ENCODE peak calls at places on chromosomes 2 and 18, in eight cellular contexts. T, J, E, H, D, W, S and Z are unnamed samples.
A peak's percentile ranks its signal among the peaks of the same experiment; 100 is the strongest.

GRCh38 chr2:56195563-56195962 is 11.8 kb downstream of the CCDC85A start:
- DNase-seq in T (no peak), J (no peak), E (no peak), H (no peak), D (no peak), W (no peak), S (no peak), Z (no peak)

GRCh38 chr2:33509908-33510588 is 33.6 kb downstream of the RASGRP3 start:
- DNase-seq in T (no peak), J (no peak), E (no peak), H (no peak), D (no peak), W (no peak), S (no peak), Z (no peak)

GRCh38 chr2:223908304-223909047 is 36.7 kb downstream of the WDFY1 start:
- DNase-seq in T (no peak), J (no peak), E (no peak), H (no peak), D (no peak), W (no peak), S (no peak), Z (no peak)

GRCh38 chr2:60882971-60883753 is 1.8 kb downstream of the REL start:
- DNase-seq in T (no peak), J (peak; percentile 3), E (peak; percentile 19), H (no peak), D (peak; percentile 14), W (no peak), S (no peak), Z (no peak)

GRCh38 chr2:195498839-195499490 is 158.1 kb upstream of the SLC39A10 start:
- DNase-seq in T (no peak), J (no peak), E (no peak), H (no peak), D (no peak), W (no peak), S (no peak), Z (no peak)

GRCh38 chr18:22170421-22171262 is 1.3 kb downstream of the GATA6 start:
- DNase-seq in T (no peak), J (peak; percentile 5), E (no peak), H (no peak), D (no peak), W (no peak), S (peak; percentile 60), Z (no peak)

GRCh38 chr2:101679037-101679726 is 18.3 kb upstream of the MAP4K4 start:
- DNase-seq in T (peak; percentile 44), J (peak; percentile 43), E (no peak), H (no peak), D (no peak), W (no peak), S (no peak), Z (no peak)

GRCh38 chr18:2572892-2573291 is 1.5 kb downstream of the NDC80 start:
- DNase-seq in T (no peak), J (no peak), E (no peak), H (no peak), D (no peak), W (no peak), S (no peak), Z (no peak)

GRCh38 chr2:220586980-220587549 is 959.6 kb downstream of the SLC4A3 start:
- DNase-seq in T (no peak), J (no peak), E (no peak), H (no peak), D (no peak), W (no peak), S (no peak), Z (no peak)

GRCh38 chr2:86632672-86633071 is 9.0 kb upstream of the RNF103 start:
- DNase-seq in T (no peak), J (no peak), E (no peak), H (no peak), D (no peak), W (no peak), S (no peak), Z (no peak)

GRCh38 chr2:121479882-121480522 is 50.7 kb upstream of the RNU4ATAC start:
- DNase-seq in T (no peak), J (no peak), E (no peak), H (no peak), D (no peak), W (no peak), S (no peak), Z (no peak)

GRCh38 chr2:71937401-71937800 is 210.3 kb downstream of the CYP26B1 start:
- DNase-seq in T (no peak), J (no peak), E (no peak), H (no peak), D (no peak), W (no peak), S (no peak), Z (no peak)

GRCh38 chr2:105329197-105329554 is 359 bp downstream of the TGFBRAP1 start:
- DNase-seq in T (no peak), J (no peak), E (no peak), H (no peak), D (no peak), W (no peak), S (no peak), Z (no peak)

GRCh38 chr2:226837787-226838603 is 2.1 kb downstream of the RHBDD1 start:
- DNase-seq in T (no peak), J (no peak), E (no peak), H (no peak), D (no peak), W (no peak), S (no peak), Z (no peak)

GRCh38 chr2:119678021-119678656 is 862 bp upstream of the TMEM177 start:
- DNase-seq in T (no peak), J (no peak), E (no peak), H (no peak), D (peak; percentile 25), W (no peak), S (no peak), Z (no peak)

GRCh38 chr2:218870984-218871344 is 9.7 kb upstream of the WNT10A start:
- DNase-seq in T (no peak), J (no peak), E (no peak), H (no peak), D (no peak), W (no peak), S (no peak), Z (no peak)

GRCh38 chr2:191539068-191539467 is 138.9 kb upstream of the NABP1 start:
- DNase-seq in T (no peak), J (no peak), E (no peak), H (no peak), D (peak; percentile 12), W (no peak), S (peak; percentile 68), Z (no peak)

GRCh38 chr18:62942578-62942977 is 227.2 kb downstream of the PHLPP1 start:
- DNase-seq in T (no peak), J (no peak), E (no peak), H (no peak), D (no peak), W (no peak), S (no peak), Z (no peak)

GRCh38 chr2:47172922-47173695 is 18.0 kb upstream of the STPG4 start:
- DNase-seq in T (no peak), J (no peak), E (no peak), H (no peak), D (no peak), W (no peak), S (no peak), Z (no peak)

GRCh38 chr18:37634516-37634915 is 68.9 kb upstream of the CELF4 start:
- DNase-seq in T (no peak), J (no peak), E (no peak), H (no peak), D (no peak), W (no peak), S (no peak), Z (no peak)

GRCh38 chr2:217653240-217653639 is 349.6 kb downstream of the TNS1 start:
- DNase-seq in T (peak; percentile 80), J (peak; percentile 79), E (no peak), H (no peak), D (no peak), W (no peak), S (no peak), Z (peak; percentile 84)

GRCh38 chr2:188512456-188512855 is 220.8 kb downstream of the GULP1 start:
- DNase-seq in T (no peak), J (peak; percentile 60), E (no peak), H (no peak), D (no peak), W (no peak), S (no peak), Z (no peak)

GRCh38 chr2:31957748-31958717 is 52.8 kb downstream of the MEMO1 start:
- DNase-seq in T (no peak), J (no peak), E (no peak), H (no peak), D (no peak), W (no peak), S (no peak), Z (no peak)

GRCh38 chr18:43277164-43277600 is at the start of gene SYT4:
- DNase-seq in T (no peak), J (no peak), E (no peak), H (no peak), D (no peak), W (no peak), S (peak; percentile 77), Z (no peak)

GRCh38 chr2:152600698-152601097 is 116.6 kb downstream of the PRPF40A start:
- DNase-seq in T (no peak), J (no peak), E (no peak), H (no peak), D (no peak), W (no peak), S (no peak), Z (no peak)

GRCh38 chr18:32093106-32093511 is 1.4 kb downstream of the RNF138 start:
- DNase-seq in T (no peak), J (no peak), E (peak; percentile 37), H (peak; percentile 21), D (peak; percentile 43), W (peak; percentile 17), S (peak; percentile 64), Z (peak; percentile 80)

GRCh38 chr2:180848393-180848792 is 132.0 kb upstream of the UBE2E3 start:
- DNase-seq in T (no peak), J (no peak), E (no peak), H (no peak), D (no peak), W (no peak), S (no peak), Z (no peak)